ENCODE peak calls at places on chromosomes 2 and 18, in five cellular contexts. A, G, X, D and J are unnamed samples.

GRCh38 chr2:19818543-19818942 is 83.2 kb downstream of the TTC32 start:
- DNase-seq in A (no peak), G (no peak), X (no peak), D (no peak), J (no peak)

GRCh38 chr2:15348028-15348427 is 213.1 kb downstream of the NBAS start:
- DNase-seq in A (no peak), G (no peak), X (no peak), D (no peak), J (no peak)

GRCh38 chr2:172097557-172098131 is 5.1 kb downstream of the DLX2 start:
- DNase-seq in A (no peak), G (no peak), X (no peak), D (no peak), J (no peak)

GRCh38 chr2:46749042-46749461 is 166.6 kb downstream of the MCFD2 start:
- DNase-seq in A (no peak), G (no peak), X (no peak), D (no peak), J (no peak)

GRCh38 chr18:48027401-48027931 is 97.0 kb upstream of the SMAD2 start:
- DNase-seq in A (no peak), G (peak; percentile 39), X (no peak), D (no peak), J (no peak)

GRCh38 chr18:33097126-33097525 is 324.3 kb upstream of the KLHL14 start:
- DNase-seq in A (no peak), G (no peak), X (no peak), D (no peak), J (no peak)

GRCh38 chr2:232235716-232236115 is 142.8 kb upstream of the ALPP start:
- DNase-seq in A (no peak), G (no peak), X (peak; percentile 48), D (no peak), J (peak; percentile 16)

GRCh38 chr2:8424997-8425900 is 256.6 kb upstream of the ID2 start:
- DNase-seq in A (no peak), G (no peak), X (no peak), D (no peak), J (no peak)

GRCh38 chr2:209423562-209424541 is at the start of gene MAP2:
- DNase-seq in A (peak; percentile 75), G (peak; percentile 37), X (peak; percentile 90), D (peak; percentile 50), J (peak; percentile 40)
- TF ChIP-seq POLR2A in A (no peak), G (peak; percentile 50), X (peak; percentile 91), D (no peak), J (peak; percentile 47)

GRCh38 chr2:43426305-43427031 is 169.4 kb downstream of the THADA start:
- DNase-seq in A (peak; percentile 77), G (peak; percentile 44), X (peak; percentile 53), D (peak; percentile 69), J (peak; percentile 15)
- H3K4me1 ChIP-seq in A (peaks cover 40% of the 10 kb centered on the region), G (peaks cover 9% of the 10 kb centered on the region), X (peaks cover 33% of the 10 kb centered on the region), D (peaks cover 3% of the 10 kb centered on the region), J (peaks cover 15% of the 10 kb centered on the region)

DNA sequence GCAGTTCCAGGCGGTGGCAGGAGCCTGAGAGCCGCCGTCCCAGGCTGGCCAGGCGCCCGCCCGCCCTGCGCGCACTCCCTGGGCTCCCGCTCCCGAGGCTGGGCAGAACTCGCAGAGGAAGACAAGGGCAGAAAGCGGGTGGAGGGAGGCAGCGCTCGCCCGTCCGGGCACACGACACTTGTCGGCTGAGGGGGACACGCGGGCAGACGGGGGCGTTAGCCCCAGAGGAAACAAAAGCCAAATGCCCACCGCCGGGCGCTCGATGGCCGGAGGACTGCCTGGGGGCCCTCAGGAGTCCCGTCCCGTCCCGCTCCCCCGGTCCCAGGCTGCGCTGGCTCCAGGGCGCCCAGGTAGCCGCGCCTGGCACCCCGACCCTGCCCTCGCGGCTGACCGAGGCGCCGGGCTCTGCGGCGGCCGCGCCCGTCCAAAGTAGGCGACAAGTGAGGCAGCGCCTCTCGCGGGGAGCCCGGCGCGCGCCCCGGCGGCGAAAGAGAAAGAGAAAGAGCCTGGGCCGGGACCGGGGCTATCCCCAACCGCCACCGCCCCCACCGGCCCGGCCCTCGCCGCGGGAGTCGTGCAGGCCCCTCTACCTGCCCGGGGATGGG is 491 bp downstream of the L3MBTL4 start:
- DNase-seq in A (peak; percentile 83), G (peak; percentile 36), X (peak; percentile 83), D (peak; percentile 40), J (peak; percentile 33)
- TF ChIP-seq POLR2A in A (peak; percentile 29), G (no peak), X (peak; percentile 53), D (peak; percentile 64), J (no peak)

DNA sequence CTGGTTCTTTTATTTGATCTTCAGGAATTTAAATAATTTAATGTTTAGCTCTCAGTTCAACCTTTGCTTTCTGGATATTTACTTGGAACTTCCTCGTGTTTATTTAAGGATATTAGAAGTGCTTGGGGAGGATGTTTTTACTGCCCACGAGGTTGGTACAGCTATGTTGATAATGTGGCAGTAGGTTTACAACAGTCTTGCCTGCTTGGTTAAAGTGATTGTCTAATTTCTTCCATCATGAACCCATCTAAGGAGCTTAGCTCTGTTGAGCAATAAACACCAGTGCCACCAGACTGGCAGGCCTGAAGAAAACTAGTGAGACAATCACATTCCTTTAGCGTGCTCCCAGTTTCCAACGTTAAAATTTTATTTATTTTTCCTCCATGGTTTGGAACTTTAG is 94.5 kb downstream of the ICOS start:
- DNase-seq in A (no peak), G (no peak), X (no peak), D (no peak), J (no peak)
- H3K4me1 ChIP-seq in A (peaks cover 13% of the 10 kb centered on the region), G (no peaks in the 10 kb centered on the region), X (no peaks in the 10 kb centered on the region), D (no peaks in the 10 kb centered on the region), J (no peaks in the 10 kb centered on the region)

GRCh38 chr2:27356382-27357181 is at the start of gene GTF3C2:
- DNase-seq in A (peak; percentile 95), G (peak; percentile 95), X (peak; percentile 97), D (peak; percentile 95), J (peak; percentile 95)
- TF ChIP-seq POLR2A in A (peak; percentile 54), G (peak; percentile 18), X (no peak), D (peak; percentile 26), J (peak; percentile 50)

DNA sequence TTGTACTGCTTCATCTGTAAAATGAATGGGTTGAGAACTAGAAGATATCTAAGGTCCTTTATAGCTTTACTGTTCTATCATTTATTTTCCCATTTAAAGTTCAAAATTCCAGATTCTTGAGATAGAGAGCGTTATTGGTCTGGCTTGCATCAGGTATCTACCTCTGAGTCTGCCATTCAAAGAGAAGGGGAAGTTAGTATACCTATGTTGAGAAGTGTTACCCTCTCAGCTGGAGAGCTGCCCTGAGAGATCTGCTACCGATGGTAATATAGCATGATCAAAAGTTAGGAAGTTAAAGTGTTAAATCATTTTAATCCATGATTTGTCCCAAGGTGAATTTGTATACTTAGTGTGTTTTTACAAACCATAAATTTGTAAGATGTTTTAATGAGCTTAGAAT is 7.4 kb downstream of the EPC2 start:
- DNase-seq in A (no peak), G (no peak), X (no peak), D (no peak), J (no peak)
- H3K4me1 ChIP-seq in A (peaks cover 53% of the 10 kb centered on the region), G (peaks cover 25% of the 10 kb centered on the region), X (peaks cover 47% of the 10 kb centered on the region), D (no peaks in the 10 kb centered on the region), J (peaks cover 77% of the 10 kb centered on the region)

DNA sequence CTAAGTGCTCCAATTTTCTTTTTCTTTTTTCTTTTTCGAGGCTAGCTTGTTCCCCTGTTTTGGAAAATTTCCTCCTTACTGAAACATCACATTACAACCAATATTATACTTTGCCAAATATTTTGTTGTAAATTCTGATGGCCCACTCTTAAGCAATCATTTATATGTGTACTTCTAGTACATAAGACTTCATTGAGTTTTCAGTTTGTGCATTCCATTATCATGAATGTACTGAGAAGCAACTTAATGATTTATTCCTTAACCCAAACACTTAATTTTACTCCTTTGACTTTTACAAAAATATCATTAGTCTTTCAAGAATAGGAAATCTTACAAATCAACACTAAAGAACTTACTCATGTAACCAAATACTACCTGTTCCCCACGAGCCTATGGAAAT is 242.4 kb downstream of the ARHGAP15 start:
- DNase-seq in A (no peak), G (no peak), X (no peak), D (no peak), J (no peak)
- TF ChIP-seq POLR2A in A (no peak), G (no peak), X (no peak), D (no peak), J (no peak)